ENCODE peak calls at places on chromosomes 13 and 19, in four cellular contexts. One of them, this sample, is unnamed. For H3K4me1, the result is how much of the 10 kb centered on the place peaks cover.

GRCh38 chr19:47176071-47176626 is 45.5 kb downstream of the SAE1 start:
- DNase-seq in CD8-positive, alpha-beta memory T cell: no peak
- DNase-seq in ovary: no peak
- DNase-seq in CD4-positive, CD25-positive, alpha-beta regulatory T cell: no peak
- DNase-seq in this sample: no peak

GRCh38 chr13:93307166-93307565 is 80.6 kb downstream of the GPC6 start:
- DNase-seq in CD4-positive, CD25-positive, alpha-beta regulatory T cell: no peak
- DNase-seq in ovary: no peak
- DNase-seq in CD8-positive, alpha-beta memory T cell: no peak
- DNase-seq in this sample: no peak

GRCh38 chr13:109274188-109274821 is 512.1 kb downstream of the IRS2 start:
- DNase-seq in CD8-positive, alpha-beta memory T cell: no peak
- DNase-seq in CD4-positive, CD25-positive, alpha-beta regulatory T cell: no peak
- DNase-seq in ovary: no peak
- DNase-seq in this sample: no peak

GRCh38 chr19:41940443-41941409 is 12.5 kb upstream of the ERFL start:
- DNase-seq in CD4-positive, CD25-positive, alpha-beta regulatory T cell: no peak
- DNase-seq in ovary: no peak
- DNase-seq in CD8-positive, alpha-beta memory T cell: no peak
- DNase-seq in this sample: no peak

GRCh38 chr19:53132231-53132991 is at the start of gene ZNF415:
- DNase-seq in CD8-positive, alpha-beta memory T cell: peak
- DNase-seq in CD4-positive, CD25-positive, alpha-beta regulatory T cell: no peak
- DNase-seq in ovary: peak
- DNase-seq in this sample: peak

GRCh38 chr13:99984463-99985242 is 3.1 kb downstream of the ZIC2 start:
- DNase-seq in CD4-positive, CD25-positive, alpha-beta regulatory T cell: no peak
- DNase-seq in CD8-positive, alpha-beta memory T cell: no peak
- DNase-seq in ovary: no peak
- DNase-seq in this sample: no peak

GRCh38 chr13:45564108-45564507 is 51.4 kb downstream of the ERICH6B start:
- DNase-seq in CD4-positive, CD25-positive, alpha-beta regulatory T cell: no peak
- DNase-seq in ovary: no peak
- DNase-seq in CD8-positive, alpha-beta memory T cell: no peak
- DNase-seq in this sample: no peak

GRCh38 chr19:5987077-5987818 is 9.3 kb upstream of the RANBP3 start:
- DNase-seq in ovary: peak
- DNase-seq in CD8-positive, alpha-beta memory T cell: peak
- DNase-seq in CD4-positive, CD25-positive, alpha-beta regulatory T cell: peak
- DNase-seq in this sample: peak

GRCh38 chr13:27449081-27449603 is 1.2 kb downstream of the MTIF3 start:
- DNase-seq in CD4-positive, CD25-positive, alpha-beta regulatory T cell: no peak
- DNase-seq in ovary: no peak
- DNase-seq in CD8-positive, alpha-beta memory T cell: peak
- DNase-seq in this sample: peak

GRCh38 chr19:58582985-58583384 is 9.8 kb upstream of the MZF1 start:
- DNase-seq in CD8-positive, alpha-beta memory T cell: no peak
- DNase-seq in CD4-positive, CD25-positive, alpha-beta regulatory T cell: no peak
- DNase-seq in ovary: peak
- DNase-seq in this sample: no peak

GRCh38 chr19:35497406-35497805 is 7.1 kb upstream of the KRTDAP start:
- DNase-seq in ovary: no peak
- DNase-seq in CD8-positive, alpha-beta memory T cell: no peak
- DNase-seq in CD4-positive, CD25-positive, alpha-beta regulatory T cell: no peak
- DNase-seq in this sample: no peak

GRCh38 chr19:33098023-33098652 is 17.2 kb downstream of the GPATCH1 start:
- DNase-seq in ovary: peak
- DNase-seq in CD8-positive, alpha-beta memory T cell: no peak
- DNase-seq in CD4-positive, CD25-positive, alpha-beta regulatory T cell: no peak
- DNase-seq in this sample: peak

GRCh38 chr19:33102893-33103292 is 21.9 kb downstream of the GPATCH1 start:
- DNase-seq in CD8-positive, alpha-beta memory T cell: no peak
- DNase-seq in CD4-positive, CD25-positive, alpha-beta regulatory T cell: no peak
- DNase-seq in ovary: no peak
- DNase-seq in this sample: no peak

GRCh38 chr19:33096005-33096404 is 15.0 kb downstream of the GPATCH1 start:
- DNase-seq in CD4-positive, CD25-positive, alpha-beta regulatory T cell: no peak
- DNase-seq in CD8-positive, alpha-beta memory T cell: no peak
- DNase-seq in ovary: no peak
- DNase-seq in this sample: peak

DNA sequence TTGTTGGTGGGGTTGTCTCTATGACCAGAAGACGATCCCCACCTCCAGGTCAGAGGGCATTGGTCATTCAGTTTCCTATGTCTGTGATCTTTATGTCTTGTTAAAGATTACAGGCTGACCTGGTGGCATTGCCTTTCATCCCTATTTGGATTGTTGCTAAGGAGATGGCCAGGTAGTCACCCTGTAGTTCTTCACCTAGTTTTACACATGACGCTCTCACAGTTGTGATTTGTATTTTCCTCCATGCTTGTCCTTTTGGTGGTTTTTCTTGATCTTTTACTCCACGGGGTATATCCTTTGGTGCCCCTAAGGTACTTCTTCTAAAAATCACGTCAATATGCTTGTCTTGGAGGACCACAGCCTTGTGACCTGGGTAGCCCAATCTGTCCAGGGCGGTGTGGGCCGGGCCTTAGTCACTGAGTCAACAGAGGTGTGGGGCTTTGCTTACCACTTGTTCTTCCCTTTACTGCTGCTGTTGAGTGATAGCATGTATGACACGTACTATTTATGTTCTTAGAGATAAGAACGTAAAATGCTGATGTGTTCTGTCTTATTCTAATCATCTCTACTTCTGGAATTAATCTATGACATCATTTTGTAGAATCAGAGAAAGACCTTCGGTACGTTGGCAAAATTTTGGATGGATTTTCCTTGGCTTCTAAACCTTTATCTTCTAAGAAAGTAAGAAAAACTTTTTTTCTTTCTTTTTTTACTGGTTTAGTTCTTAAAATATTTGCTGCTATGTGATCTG is 20.1 kb downstream of the GPATCH1 start:
- DNase-seq in CD4-positive, CD25-positive, alpha-beta regulatory T cell: no peak
- DNase-seq in ovary: no peak
- DNase-seq in CD8-positive, alpha-beta memory T cell: no peak
- DNase-seq in this sample: peak
- H3K4me1 ChIP-seq in CD4-positive, CD25-positive, alpha-beta regulatory T cell: under half
- H3K4me1 ChIP-seq in ovary: under half
- H3K4me1 ChIP-seq in CD8-positive, alpha-beta memory T cell: under half
- H3K4me1 ChIP-seq in this sample: under half

GRCh38 chr19:40804783-40805242 is 5.8 kb downstream of the EGLN2 start:
- DNase-seq in ovary: no peak
- DNase-seq in CD8-positive, alpha-beta memory T cell: peak
- DNase-seq in CD4-positive, CD25-positive, alpha-beta regulatory T cell: no peak
- DNase-seq in this sample: peak

GRCh38 chr19:40803857-40804782 is 5.1 kb downstream of the EGLN2 start:
- DNase-seq in ovary: no peak
- DNase-seq in CD4-positive, CD25-positive, alpha-beta regulatory T cell: peak
- DNase-seq in CD8-positive, alpha-beta memory T cell: peak
- DNase-seq in this sample: peak

GRCh38 chr19:40806385-40807146 is 7.6 kb downstream of the EGLN2 start:
- DNase-seq in ovary: peak
- DNase-seq in CD8-positive, alpha-beta memory T cell: peak
- DNase-seq in CD4-positive, CD25-positive, alpha-beta regulatory T cell: peak
- DNase-seq in this sample: peak

GRCh38 chr19:40807147-40808020 is 8.4 kb downstream of the EGLN2 start:
- DNase-seq in CD8-positive, alpha-beta memory T cell: peak
- DNase-seq in CD4-positive, CD25-positive, alpha-beta regulatory T cell: no peak
- DNase-seq in ovary: no peak
- DNase-seq in this sample: peak

DNA sequence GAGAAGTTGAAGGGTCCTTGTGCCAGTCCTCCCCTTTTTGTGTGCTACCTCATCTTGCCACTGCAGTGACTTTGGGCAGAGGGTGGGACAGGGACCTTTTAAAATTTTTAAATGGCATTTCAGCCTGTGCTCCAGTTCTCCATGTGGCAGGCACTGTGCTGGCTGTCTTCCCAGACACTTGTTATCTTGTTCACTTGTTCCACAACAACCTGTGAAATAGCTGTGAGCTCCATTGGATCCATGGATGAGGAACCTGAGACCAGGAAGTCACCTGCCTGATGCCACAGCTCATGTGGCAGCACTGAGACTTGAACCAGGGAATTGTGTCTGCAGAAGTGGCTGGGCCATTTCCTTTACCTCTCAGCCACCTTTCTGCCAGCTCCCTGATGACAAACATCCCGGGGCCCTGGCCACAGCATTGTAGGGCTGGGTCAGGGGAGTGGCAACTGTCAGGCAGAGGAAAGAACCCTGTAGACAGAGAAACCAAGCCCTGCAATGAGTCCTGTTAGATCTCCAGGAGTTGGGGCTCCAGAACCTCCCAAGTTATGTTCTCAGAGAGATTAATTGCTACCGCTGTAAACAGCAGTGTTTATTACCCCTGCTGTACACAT is 6.4 kb downstream of the EGLN2 start:
- DNase-seq in ovary: no peak
- DNase-seq in CD4-positive, CD25-positive, alpha-beta regulatory T cell: no peak
- DNase-seq in CD8-positive, alpha-beta memory T cell: peak
- DNase-seq in this sample: peak
- H3K4me1 ChIP-seq in ovary: half or more
- H3K4me1 ChIP-seq in CD4-positive, CD25-positive, alpha-beta regulatory T cell: half or more
- H3K4me1 ChIP-seq in CD8-positive, alpha-beta memory T cell: half or more
- H3K4me1 ChIP-seq in this sample: under half

GRCh38 chr19:34480491-34480890 is 1.1 kb upstream of the WTIP start:
- DNase-seq in ovary: peak
- DNase-seq in CD8-positive, alpha-beta memory T cell: no peak
- DNase-seq in CD4-positive, CD25-positive, alpha-beta regulatory T cell: no peak
- DNase-seq in this sample: no peak

GRCh38 chr19:34481861-34482379 is 362 bp downstream of the WTIP start:
- DNase-seq in CD8-positive, alpha-beta memory T cell: no peak
- DNase-seq in CD4-positive, CD25-positive, alpha-beta regulatory T cell: no peak
- DNase-seq in ovary: peak
- DNase-seq in this sample: no peak

GRCh38 chr19:34484328-34484727 is 2.8 kb downstream of the WTIP start:
- DNase-seq in CD8-positive, alpha-beta memory T cell: no peak
- DNase-seq in CD4-positive, CD25-positive, alpha-beta regulatory T cell: no peak
- DNase-seq in ovary: peak
- DNase-seq in this sample: no peak

GRCh38 chr19:34480971-34481821 is at the start of gene WTIP:
- DNase-seq in ovary: peak
- DNase-seq in CD4-positive, CD25-positive, alpha-beta regulatory T cell: no peak
- DNase-seq in CD8-positive, alpha-beta memory T cell: no peak
- DNase-seq in this sample: no peak

DNA sequence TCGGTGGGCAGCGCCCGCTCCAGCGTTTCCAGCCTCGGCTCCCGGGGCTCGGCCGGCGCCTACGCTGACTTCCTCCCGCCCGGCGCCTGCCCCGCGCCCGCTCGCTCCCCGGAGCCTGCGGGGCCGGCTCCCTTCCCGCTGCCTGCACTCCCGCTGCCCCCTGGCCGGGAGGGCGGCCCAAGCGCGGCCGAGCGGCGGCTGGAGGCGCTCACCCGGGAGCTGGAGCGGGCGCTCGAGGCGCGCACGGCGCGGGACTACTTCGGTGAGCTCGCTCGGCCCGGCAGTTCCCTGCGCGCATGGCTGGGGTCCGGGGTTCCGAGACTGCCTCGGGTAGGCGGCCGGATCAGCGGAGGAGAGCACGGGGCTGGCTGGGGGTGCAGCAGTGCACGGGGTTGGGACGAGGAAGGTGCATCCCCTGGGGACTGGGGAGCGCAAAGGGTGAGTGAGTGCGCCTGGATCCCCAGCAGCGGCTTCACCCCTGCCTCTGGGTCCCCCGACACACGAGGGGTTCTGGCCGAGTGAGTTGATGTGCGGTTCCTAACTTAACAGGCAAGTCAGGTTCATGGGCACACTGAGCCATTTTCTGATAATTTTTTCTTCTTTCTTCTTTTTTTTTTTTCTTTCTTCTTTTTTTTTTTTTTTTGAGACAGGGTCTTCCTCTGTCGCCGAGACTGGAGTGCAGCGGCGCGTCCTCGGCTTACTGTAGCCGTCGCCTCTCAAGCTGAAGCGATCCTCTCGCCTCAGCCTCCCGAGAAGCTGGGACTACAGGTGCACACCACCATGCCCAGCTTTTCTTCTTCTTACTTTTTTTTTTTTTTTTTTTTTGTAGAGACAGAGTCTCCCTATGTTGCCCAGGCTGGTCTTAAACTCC is 1.1 kb downstream of the WTIP start:
- DNase-seq in CD4-positive, CD25-positive, alpha-beta regulatory T cell: no peak
- DNase-seq in ovary: no peak
- DNase-seq in CD8-positive, alpha-beta memory T cell: no peak
- DNase-seq in this sample: no peak
- H3K4me1 ChIP-seq in CD4-positive, CD25-positive, alpha-beta regulatory T cell: under half
- H3K4me1 ChIP-seq in ovary: under half
- H3K4me1 ChIP-seq in CD8-positive, alpha-beta memory T cell: under half
- H3K4me1 ChIP-seq in this sample: under half

GRCh38 chr19:2047076-2047448 is 4.0 kb downstream of the MKNK2 start:
- DNase-seq in CD8-positive, alpha-beta memory T cell: no peak
- DNase-seq in CD4-positive, CD25-positive, alpha-beta regulatory T cell: no peak
- DNase-seq in ovary: no peak
- DNase-seq in this sample: no peak

GRCh38 chr19:2043864-2044708 is 7.0 kb downstream of the MKNK2 start:
- DNase-seq in ovary: peak
- DNase-seq in CD4-positive, CD25-positive, alpha-beta regulatory T cell: no peak
- DNase-seq in CD8-positive, alpha-beta memory T cell: peak
- DNase-seq in this sample: no peak

GRCh38 chr19:2044709-2045500 is 6.1 kb downstream of the MKNK2 start:
- DNase-seq in ovary: no peak
- DNase-seq in CD8-positive, alpha-beta memory T cell: no peak
- DNase-seq in CD4-positive, CD25-positive, alpha-beta regulatory T cell: no peak
- DNase-seq in this sample: no peak

GRCh38 chr19:2046046-2046907 is 4.8 kb downstream of the MKNK2 start:
- DNase-seq in CD8-positive, alpha-beta memory T cell: no peak
- DNase-seq in ovary: no peak
- DNase-seq in CD4-positive, CD25-positive, alpha-beta regulatory T cell: no peak
- DNase-seq in this sample: no peak

GRCh38 chr19:2045501-2046045 is 5.5 kb downstream of the MKNK2 start:
- DNase-seq in CD4-positive, CD25-positive, alpha-beta regulatory T cell: no peak
- DNase-seq in ovary: no peak
- DNase-seq in CD8-positive, alpha-beta memory T cell: no peak
- DNase-seq in this sample: no peak
- H3K4me1 ChIP-seq in CD4-positive, CD25-positive, alpha-beta regulatory T cell: half or more
- H3K4me1 ChIP-seq in ovary: under half
- H3K4me1 ChIP-seq in CD8-positive, alpha-beta memory T cell: half or more
- H3K4me1 ChIP-seq in this sample: under half

DNA sequence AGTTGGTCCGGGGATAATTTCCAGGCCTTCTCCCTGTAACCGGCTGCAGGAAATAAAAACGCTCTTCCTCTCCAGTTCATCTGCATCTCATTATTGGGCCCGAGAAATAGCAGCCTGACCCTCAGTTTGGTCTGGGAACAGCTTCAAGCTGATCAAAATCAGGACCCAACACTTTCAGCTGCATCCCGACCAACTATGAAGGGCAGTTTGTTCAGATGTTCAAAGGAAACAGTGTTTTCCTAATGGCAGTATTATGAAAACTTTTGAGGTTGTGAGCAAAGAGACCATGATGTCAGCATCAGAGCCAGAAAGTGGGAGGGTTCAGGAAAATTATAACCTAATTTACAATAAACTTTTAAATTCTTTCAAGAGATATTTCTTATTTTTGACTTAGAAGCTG is 35.7 kb downstream of the STK24 start:
- DNase-seq in CD4-positive, CD25-positive, alpha-beta regulatory T cell: no peak
- DNase-seq in ovary: no peak
- DNase-seq in CD8-positive, alpha-beta memory T cell: no peak
- DNase-seq in this sample: no peak
- H3K4me1 ChIP-seq in CD4-positive, CD25-positive, alpha-beta regulatory T cell: half or more
- H3K4me1 ChIP-seq in ovary: under half
- H3K4me1 ChIP-seq in CD8-positive, alpha-beta memory T cell: half or more
- H3K4me1 ChIP-seq in this sample: under half

GRCh38 chr13:34344761-34345600 is 527.0 kb downstream of the RFC3 start:
- DNase-seq in ovary: no peak
- DNase-seq in CD4-positive, CD25-positive, alpha-beta regulatory T cell: no peak
- DNase-seq in CD8-positive, alpha-beta memory T cell: no peak
- DNase-seq in this sample: no peak
- H3K4me1 ChIP-seq in ovary: under half
- H3K4me1 ChIP-seq in CD4-positive, CD25-positive, alpha-beta regulatory T cell: under half
- H3K4me1 ChIP-seq in CD8-positive, alpha-beta memory T cell: under half
- H3K4me1 ChIP-seq in this sample: under half